ENCODE peak calls at places on chromosome 22, in five cellular contexts. K is choroid plexus epithelial cell; Q is ELR; T is Panc1; X is activated naive CD4-positive, alpha-beta T cell. Z is an unnamed sample.

GRCh38 chr22:38327805-38328204 is 10.6 kb upstream of the CSNK1E start:
- DNase-seq in K (peak; percentile 21), T (no peak), Q (peak; percentile 86), X (no peak), Z (no peak)

GRCh38 chr22:50705219-50705691 is 32.6 kb downstream of the SHANK3 start:
- DNase-seq in X (no peak), T (no peak), K (peak; percentile 87), Q (no peak), Z (peak; percentile 84)

GRCh38 chr22:31626427-31627150 is 35.4 kb downstream of the PISD start:
- DNase-seq in T (no peak), X (no peak), K (peak; percentile 37), Q (no peak), Z (peak; percentile 41)

GRCh38 chr22:32378703-32379272 is 21.1 kb downstream of the RFPL3 start:
- DNase-seq in X (no peak), K (peak; percentile 61), T (no peak), Q (peak; percentile 71), Z (no peak)

GRCh38 chr22:36285545-36285944 is 32.6 kb downstream of the APOL1 start:
- DNase-seq in X (no peak), Q (no peak), T (no peak), K (no peak), Z (no peak)

GRCh38 chr22:22933807-22934542 is 46.4 kb downstream of the IGLL5 start:
- DNase-seq in X (no peak), Q (no peak), T (no peak), K (no peak), Z (no peak)

GRCh38 chr22:22877523-22878210 is 9.9 kb upstream of the IGLL5 start:
- DNase-seq in K (peak; percentile 79), X (peak; percentile 47), Q (peak; percentile 61), T (no peak), Z (peak; percentile 28)

GRCh38 chr22:49968313-49968830 is 7.8 kb downstream of the PIM3 start:
- DNase-seq in Q (no peak), K (no peak), X (no peak), T (no peak), Z (no peak)

GRCh38 chr22:30705710-30706651 is 11.3 kb downstream of the OSBP2 start:
- DNase-seq in T (no peak), Q (peak; percentile 62), K (peak; percentile 28), X (no peak), Z (no peak)

GRCh38 chr22:27782065-27782464 is 19.5 kb downstream of the MN1 start:
- DNase-seq in X (no peak), K (no peak), T (no peak), Q (no peak), Z (no peak)

GRCh38 chr22:37607010-37607911 is 1.4 kb upstream of the GGA1 start:
- DNase-seq in K (peak; percentile 72), T (peak; percentile 64), X (peak; percentile 86), Q (peak; percentile 67), Z (peak; percentile 90)

GRCh38 chr22:31089101-31090100 is 8.3 kb downstream of the SMTN start:
- DNase-seq in X (no peak), Q (peak; percentile 55), K (peak; percentile 61), T (no peak), Z (no peak)

GRCh38 chr22:35480143-35480542 is 60.5 kb upstream of the RASD2 start:
- DNase-seq in X (no peak), K (no peak), Q (peak; percentile 22), T (no peak), Z (peak; percentile 50)

GRCh38 chr22:27682438-27682837 is 119.1 kb downstream of the MN1 start:
- DNase-seq in T (no peak), K (no peak), X (no peak), Q (peak; percentile 9), Z (no peak)

GRCh38 chr22:37827056-37827455 is 3.9 kb downstream of the GALR3 start:
- DNase-seq in Q (no peak), T (no peak), K (no peak), X (no peak), Z (no peak)

GRCh38 chr22:45083659-45084305 is 74.0 kb upstream of the PHF21B start:
- DNase-seq in T (peak; percentile 57), K (no peak), X (no peak), Q (peak; percentile 67), Z (no peak)

GRCh38 chr22:26389125-26389524 is 39.9 kb upstream of the ASPHD2 start:
- DNase-seq in T (no peak), X (no peak), K (no peak), Q (no peak), Z (no peak)

GRCh38 chr22:23690713-23691112 is at the start of gene RGL4:
- DNase-seq in K (no peak), T (no peak), Q (no peak), X (no peak), Z (no peak)

GRCh38 chr22:17199131-17199731 is 20.0 kb downstream of the ADA2 start:
- DNase-seq in X (no peak), Q (no peak), T (no peak), K (peak; percentile 42), Z (peak; percentile 75)

GRCh38 chr22:48804811-48805301 is 1022.8 kb downstream of the BRD1 start:
- DNase-seq in K (no peak), Q (no peak), T (no peak), X (no peak), Z (no peak)

GRCh38 chr22:26038365-26038764 is 130.9 kb upstream of the SEZ6L start:
- DNase-seq in X (no peak), T (no peak), Q (no peak), K (no peak), Z (no peak)

GRCh38 chr22:41478473-41478872 is 9.6 kb downstream of the ACO2 start:
- DNase-seq in K (no peak), Q (no peak), T (no peak), X (no peak), Z (no peak)

GRCh38 chr22:47300698-47301405 is 538.4 kb downstream of the TBC1D22A start:
- DNase-seq in T (no peak), X (no peak), K (no peak), Q (no peak), Z (no peak)

GRCh38 chr22:49689858-49690257 is 137.8 kb downstream of the BRD1 start:
- DNase-seq in T (no peak), K (no peak), Q (no peak), X (no peak), Z (no peak)

GRCh38 chr22:20552450-20552894 is 45.1 kb downstream of the MED15 start:
- DNase-seq in X (no peak), Q (no peak), T (no peak), K (peak; percentile 63), Z (no peak)

GRCh38 chr22:39405346-39406085 is 5.9 kb downstream of the TAB1 start:
- DNase-seq in X (no peak), Q (peak; percentile 39), K (peak; percentile 82), T (no peak), Z (no peak)

GRCh38 chr22:48188211-48188845 is 1425.9 kb downstream of the TBC1D22A start:
- DNase-seq in K (no peak), X (no peak), Q (no peak), T (no peak), Z (no peak)

Z was measured in NCI-H2029.